ENCODE peak calls at places on chromosome 7, in six cellular contexts. One of them, this sample, is unnamed. For H3K4me1, the result is how much of the 10 kb centered on the place peaks cover.

GRCh38 chr7:74656421-74656910 is 1.1 kb upstream of the GTF2I start:
- DNase-seq in suprapubic skin: peak
- DNase-seq in sigmoid colon: peak
- DNase-seq in esophagus muscularis mucosa: no peak
- DNase-seq in transverse colon: peak
- DNase-seq in endothelial cell of umbilical vein: peak
- DNase-seq in this sample: peak

GRCh38 chr7:66741706-66742053 is 1.1 kb downstream of the RABGEF1 start:
- DNase-seq in esophagus muscularis mucosa: no peak
- DNase-seq in endothelial cell of umbilical vein: no peak
- DNase-seq in suprapubic skin: no peak
- DNase-seq in transverse colon: peak
- DNase-seq in sigmoid colon: peak
- DNase-seq in this sample: peak

GRCh38 chr7:4123823-4124222 is 558.3 kb upstream of the FOXK1 start:
- DNase-seq in transverse colon: no peak
- DNase-seq in esophagus muscularis mucosa: no peak
- DNase-seq in endothelial cell of umbilical vein: no peak
- DNase-seq in sigmoid colon: peak
- DNase-seq in suprapubic skin: peak
- DNase-seq in this sample: peak

GRCh38 chr7:38881947-38882684 is 26.9 kb downstream of the VPS41 start:
- DNase-seq in transverse colon: no peak
- DNase-seq in suprapubic skin: no peak
- DNase-seq in endothelial cell of umbilical vein: no peak
- DNase-seq in esophagus muscularis mucosa: no peak
- DNase-seq in sigmoid colon: no peak
- DNase-seq in this sample: no peak

GRCh38 chr7:73429218-73429617 is 4.4 kb upstream of the FZD9 start:
- DNase-seq in endothelial cell of umbilical vein: no peak
- DNase-seq in suprapubic skin: no peak
- DNase-seq in esophagus muscularis mucosa: no peak
- DNase-seq in transverse colon: no peak
- DNase-seq in sigmoid colon: no peak
- DNase-seq in this sample: peak

GRCh38 chr7:2032876-2033407 is 199.8 kb downstream of the MAD1L1 start:
- DNase-seq in transverse colon: no peak
- DNase-seq in suprapubic skin: peak
- DNase-seq in sigmoid colon: peak
- DNase-seq in endothelial cell of umbilical vein: no peak
- DNase-seq in esophagus muscularis mucosa: no peak
- DNase-seq in this sample: peak

GRCh38 chr7:27100601-27101187 is 1.8 kb downstream of the HOXA2 start:
- DNase-seq in transverse colon: no peak
- DNase-seq in sigmoid colon: no peak
- DNase-seq in endothelial cell of umbilical vein: peak
- DNase-seq in esophagus muscularis mucosa: no peak
- DNase-seq in suprapubic skin: no peak
- DNase-seq in this sample: no peak

GRCh38 chr7:111593343-111593742 is 31.1 kb upstream of the IMMP2L start:
- DNase-seq in suprapubic skin: no peak
- DNase-seq in sigmoid colon: no peak
- DNase-seq in transverse colon: no peak
- DNase-seq in esophagus muscularis mucosa: no peak
- DNase-seq in endothelial cell of umbilical vein: no peak
- DNase-seq in this sample: no peak

GRCh38 chr7:137245186-137245585 is 98.3 kb downstream of the PTN start:
- DNase-seq in esophagus muscularis mucosa: no peak
- DNase-seq in suprapubic skin: no peak
- DNase-seq in sigmoid colon: no peak
- DNase-seq in transverse colon: no peak
- DNase-seq in endothelial cell of umbilical vein: no peak
- DNase-seq in this sample: no peak

GRCh38 chr7:157770716-157771320 is 434.0 kb downstream of the DNAJB6 start:
- DNase-seq in esophagus muscularis mucosa: no peak
- DNase-seq in sigmoid colon: no peak
- DNase-seq in suprapubic skin: no peak
- DNase-seq in endothelial cell of umbilical vein: no peak
- DNase-seq in transverse colon: no peak
- DNase-seq in this sample: peak

GRCh38 chr7:27162548-27162848 is 2.8 kb downstream of the HOXA9 start:
- DNase-seq in transverse colon: no peak
- DNase-seq in endothelial cell of umbilical vein: no peak
- DNase-seq in suprapubic skin: no peak
- DNase-seq in sigmoid colon: no peak
- DNase-seq in esophagus muscularis mucosa: no peak
- DNase-seq in this sample: no peak

GRCh38 chr7:22805227-22805626 is 17.4 kb downstream of the TOMM7 start:
- DNase-seq in suprapubic skin: no peak
- DNase-seq in transverse colon: no peak
- DNase-seq in sigmoid colon: no peak
- DNase-seq in esophagus muscularis mucosa: no peak
- DNase-seq in endothelial cell of umbilical vein: no peak
- DNase-seq in this sample: no peak

GRCh38 chr7:99393363-99394187 is 14.8 kb downstream of the PDAP1 start:
- DNase-seq in esophagus muscularis mucosa: no peak
- DNase-seq in suprapubic skin: no peak
- DNase-seq in endothelial cell of umbilical vein: no peak
- DNase-seq in transverse colon: no peak
- DNase-seq in sigmoid colon: peak
- DNase-seq in this sample: no peak

GRCh38 chr7:124497209-124497608 is 268.4 kb downstream of the GPR37 start:
- DNase-seq in esophagus muscularis mucosa: no peak
- DNase-seq in transverse colon: no peak
- DNase-seq in sigmoid colon: no peak
- DNase-seq in endothelial cell of umbilical vein: no peak
- DNase-seq in suprapubic skin: no peak
- DNase-seq in this sample: no peak

GRCh38 chr7:5635461-5636445 is 145.7 kb downstream of the RNF216 start:
- DNase-seq in transverse colon: no peak
- DNase-seq in sigmoid colon: no peak
- DNase-seq in esophagus muscularis mucosa: no peak
- DNase-seq in suprapubic skin: no peak
- DNase-seq in endothelial cell of umbilical vein: peak
- DNase-seq in this sample: peak

GRCh38 chr7:95545007-95545615 is 51.2 kb downstream of the PDK4 start:
- DNase-seq in esophagus muscularis mucosa: no peak
- DNase-seq in endothelial cell of umbilical vein: peak
- DNase-seq in suprapubic skin: no peak
- DNase-seq in sigmoid colon: peak
- DNase-seq in transverse colon: peak
- DNase-seq in this sample: no peak

GRCh38 chr7:46493196-46493595 is 572.1 kb upstream of the IGFBP3 start:
- DNase-seq in transverse colon: no peak
- DNase-seq in sigmoid colon: no peak
- DNase-seq in endothelial cell of umbilical vein: no peak
- DNase-seq in suprapubic skin: no peak
- DNase-seq in esophagus muscularis mucosa: no peak
- DNase-seq in this sample: no peak

GRCh38 chr7:155807805-155808550 is 4.3 kb downstream of the SHH start:
- DNase-seq in transverse colon: peak
- DNase-seq in esophagus muscularis mucosa: no peak
- DNase-seq in suprapubic skin: no peak
- DNase-seq in sigmoid colon: no peak
- DNase-seq in endothelial cell of umbilical vein: no peak
- DNase-seq in this sample: peak

GRCh38 chr7:114312649-114313048 is 102.0 kb upstream of the FOXP2 start:
- DNase-seq in transverse colon: no peak
- DNase-seq in esophagus muscularis mucosa: no peak
- DNase-seq in suprapubic skin: no peak
- DNase-seq in endothelial cell of umbilical vein: no peak
- DNase-seq in sigmoid colon: no peak
- DNase-seq in this sample: no peak

GRCh38 chr7:87369216-87369615 is 23.8 kb downstream of the CROT start:
- DNase-seq in endothelial cell of umbilical vein: no peak
- DNase-seq in suprapubic skin: no peak
- DNase-seq in transverse colon: no peak
- DNase-seq in esophagus muscularis mucosa: no peak
- DNase-seq in sigmoid colon: no peak
- DNase-seq in this sample: no peak

GRCh38 chr7:3301831-3302618 is 973 bp downstream of the SDK1 start:
- DNase-seq in esophagus muscularis mucosa: peak
- DNase-seq in sigmoid colon: peak
- DNase-seq in endothelial cell of umbilical vein: peak
- DNase-seq in transverse colon: no peak
- DNase-seq in suprapubic skin: no peak
- DNase-seq in this sample: peak

GRCh38 chr7:155090647-155091046 is 20.5 kb downstream of the HTR5A start:
- DNase-seq in esophagus muscularis mucosa: no peak
- DNase-seq in suprapubic skin: no peak
- DNase-seq in sigmoid colon: no peak
- DNase-seq in transverse colon: no peak
- DNase-seq in endothelial cell of umbilical vein: no peak
- DNase-seq in this sample: no peak

GRCh38 chr7:36794689-36795088 is 70.4 kb upstream of the AOAH start:
- DNase-seq in suprapubic skin: no peak
- DNase-seq in transverse colon: no peak
- DNase-seq in esophagus muscularis mucosa: peak
- DNase-seq in sigmoid colon: no peak
- DNase-seq in endothelial cell of umbilical vein: no peak
- DNase-seq in this sample: no peak

GRCh38 chr7:16345979-16346958 is 75.1 kb downstream of the CRPPA start:
- DNase-seq in esophagus muscularis mucosa: no peak
- DNase-seq in transverse colon: no peak
- DNase-seq in sigmoid colon: no peak
- DNase-seq in endothelial cell of umbilical vein: no peak
- DNase-seq in suprapubic skin: no peak
- DNase-seq in this sample: no peak

GRCh38 chr7:133196872-133197612 is 55.8 kb upstream of the EXOC4 start:
- DNase-seq in transverse colon: no peak
- DNase-seq in esophagus muscularis mucosa: no peak
- DNase-seq in endothelial cell of umbilical vein: no peak
- DNase-seq in sigmoid colon: no peak
- DNase-seq in suprapubic skin: no peak
- DNase-seq in this sample: no peak

GRCh38 chr7:73876361-73876760 is 15.4 kb downstream of the TMEM270 start:
- DNase-seq in esophagus muscularis mucosa: no peak
- DNase-seq in sigmoid colon: no peak
- DNase-seq in suprapubic skin: no peak
- DNase-seq in endothelial cell of umbilical vein: no peak
- DNase-seq in transverse colon: no peak
- DNase-seq in this sample: no peak

GRCh38 chr7:84178013-84178412 is 16.6 kb downstream of the SEMA3A start:
- DNase-seq in esophagus muscularis mucosa: no peak
- DNase-seq in suprapubic skin: no peak
- DNase-seq in sigmoid colon: no peak
- DNase-seq in endothelial cell of umbilical vein: peak
- DNase-seq in transverse colon: no peak
- DNase-seq in this sample: no peak

GRCh38 chr7:130972201-130972600 is 238.2 kb upstream of the KLF14 start:
- DNase-seq in sigmoid colon: no peak
- DNase-seq in endothelial cell of umbilical vein: no peak
- DNase-seq in esophagus muscularis mucosa: no peak
- DNase-seq in suprapubic skin: no peak
- DNase-seq in transverse colon: no peak
- DNase-seq in this sample: no peak
- H3K4me1 ChIP-seq in sigmoid colon: under half
- H3K4me1 ChIP-seq in endothelial cell of umbilical vein: under half
- H3K4me1 ChIP-seq in esophagus muscularis mucosa: half or more
- H3K4me1 ChIP-seq in suprapubic skin: under half
- H3K4me1 ChIP-seq in transverse colon: under half
- H3K4me1 ChIP-seq in this sample: under half

GRCh38 chr7:50185951-50186697 is 93.1 kb upstream of the ZPBP start:
- DNase-seq in transverse colon: no peak
- DNase-seq in sigmoid colon: no peak
- DNase-seq in esophagus muscularis mucosa: no peak
- DNase-seq in endothelial cell of umbilical vein: no peak
- DNase-seq in suprapubic skin: no peak
- DNase-seq in this sample: no peak

GRCh38 chr7:50182734-50183133 is 89.7 kb upstream of the ZPBP start:
- DNase-seq in transverse colon: no peak
- DNase-seq in suprapubic skin: no peak
- DNase-seq in endothelial cell of umbilical vein: no peak
- DNase-seq in esophagus muscularis mucosa: no peak
- DNase-seq in sigmoid colon: no peak
- DNase-seq in this sample: no peak

GRCh38 chr7:50184266-50184665 is 91.2 kb upstream of the ZPBP start:
- DNase-seq in suprapubic skin: no peak
- DNase-seq in sigmoid colon: no peak
- DNase-seq in endothelial cell of umbilical vein: no peak
- DNase-seq in transverse colon: no peak
- DNase-seq in esophagus muscularis mucosa: no peak
- DNase-seq in this sample: no peak

GRCh38 chr7:50190772-50191171 is 97.7 kb upstream of the ZPBP start:
- DNase-seq in transverse colon: no peak
- DNase-seq in endothelial cell of umbilical vein: no peak
- DNase-seq in suprapubic skin: no peak
- DNase-seq in esophagus muscularis mucosa: no peak
- DNase-seq in sigmoid colon: no peak
- DNase-seq in this sample: no peak

DNA sequence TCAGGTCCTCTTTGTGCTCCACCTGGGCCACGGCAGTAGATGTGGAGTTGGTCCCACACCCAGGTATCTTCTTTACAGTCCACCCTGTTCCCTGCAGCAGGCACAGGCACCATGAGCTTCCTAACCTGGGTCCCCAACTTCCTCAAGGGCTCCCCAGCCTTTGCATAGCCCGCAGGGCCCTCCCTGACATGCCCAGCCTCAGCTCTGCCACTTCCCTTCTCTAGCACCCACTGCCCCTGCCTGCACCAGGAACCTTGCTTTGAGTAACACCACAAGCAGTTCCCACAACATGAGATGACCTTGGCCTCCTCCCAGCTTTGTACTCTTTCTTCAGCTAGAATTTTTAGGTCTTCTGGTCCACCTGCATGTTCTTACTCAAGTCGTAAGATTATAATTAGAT is 92.1 kb upstream of the ZPBP start:
- DNase-seq in suprapubic skin: no peak
- DNase-seq in esophagus muscularis mucosa: no peak
- DNase-seq in transverse colon: no peak
- DNase-seq in endothelial cell of umbilical vein: no peak
- DNase-seq in sigmoid colon: no peak
- DNase-seq in this sample: no peak
- TF ChIP-seq POLR2AphosphoS5 in suprapubic skin: no peak
- TF ChIP-seq POLR2AphosphoS5 in esophagus muscularis mucosa: no peak
- TF ChIP-seq POLR2AphosphoS5 in transverse colon: no peak
- TF ChIP-seq POLR2AphosphoS5 in endothelial cell of umbilical vein: no peak
- TF ChIP-seq POLR2AphosphoS5 in sigmoid colon: no peak
- TF ChIP-seq POLR2AphosphoS5 in this sample: no peak

GRCh38 chr7:129949292-129950133 is 3.2 kb downstream of the UBE2H start:
- DNase-seq in sigmoid colon: peak
- DNase-seq in esophagus muscularis mucosa: no peak
- DNase-seq in transverse colon: peak
- DNase-seq in suprapubic skin: peak
- DNase-seq in endothelial cell of umbilical vein: peak
- DNase-seq in this sample: no peak
- TF ChIP-seq POLR2A in sigmoid colon: no peak
- TF ChIP-seq POLR2A in esophagus muscularis mucosa: no peak
- TF ChIP-seq POLR2A in transverse colon: no peak
- TF ChIP-seq POLR2A in suprapubic skin: no peak
- TF ChIP-seq POLR2A in endothelial cell of umbilical vein: no peak
- TF ChIP-seq POLR2A in this sample: no peak

DNA sequence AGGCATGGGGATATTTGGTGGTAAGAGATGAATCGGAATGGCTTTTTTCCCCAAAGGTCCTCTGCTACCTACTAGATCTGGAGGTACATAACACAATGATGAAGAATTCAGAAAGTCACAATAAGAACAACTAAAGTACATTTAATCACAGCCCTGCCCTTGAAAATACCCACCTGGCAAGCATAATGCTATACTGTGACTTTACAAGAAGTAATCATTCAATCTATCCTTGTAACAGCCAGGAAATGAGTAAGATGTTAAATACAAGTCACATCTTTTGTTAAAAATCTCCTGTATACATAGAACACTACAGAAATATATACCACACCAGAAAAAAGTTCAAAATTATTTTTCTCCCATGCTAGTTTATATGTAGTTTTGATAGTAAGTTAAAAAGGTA is 108.3 kb upstream of the ABCB5 start:
- DNase-seq in esophagus muscularis mucosa: no peak
- DNase-seq in transverse colon: no peak
- DNase-seq in suprapubic skin: no peak
- DNase-seq in endothelial cell of umbilical vein: peak
- DNase-seq in sigmoid colon: no peak
- DNase-seq in this sample: no peak
- H3K4me1 ChIP-seq in esophagus muscularis mucosa: under half
- H3K4me1 ChIP-seq in transverse colon: under half
- H3K4me1 ChIP-seq in suprapubic skin: under half
- H3K4me1 ChIP-seq in endothelial cell of umbilical vein: under half
- H3K4me1 ChIP-seq in sigmoid colon: under half
- H3K4me1 ChIP-seq in this sample: under half

This sample was measured in spleen.